ENCODE peak calls at places on chromosomes 7 and 10, in six cellular contexts. N, O, P, R, D and M are unnamed samples.

GRCh38 chr10:35346248-35346647 is 9.9 kb downstream of the CCNY start:
- DNase-seq in P (no peak), R (no peak), N (no peak), O (no peak), D (no peak), M (no peak)

GRCh38 chr7:105656922-105657521 is 75.7 kb upstream of the EFCAB10 start:
- DNase-seq in D (no peak), P (no peak), O (no peak), N (no peak), R (peak), M (peak)

GRCh38 chr7:149790146-149790548 is 16.8 kb upstream of the ZNF467 start:
- DNase-seq in D (no peak), N (no peak), P (no peak), R (no peak), O (no peak), M (peak)

GRCh38 chr7:138892808-138893207 is 88.4 kb downstream of the KIAA1549 start:
- DNase-seq in O (no peak), R (no peak), P (no peak), D (no peak), N (no peak), M (no peak)

GRCh38 chr7:130875265-130875741 is 141.3 kb upstream of the KLF14 start:
- DNase-seq in P (no peak), R (no peak), O (no peak), N (no peak), D (no peak), M (peak)

GRCh38 chr10:100508691-100509150 is 10.9 kb downstream of the SEC31B start:
- DNase-seq in R (peak), P (no peak), O (peak), N (no peak), D (peak), M (peak)

GRCh38 chr7:2483495-2483894 is 7.3 kb upstream of the GRIFIN start:
- DNase-seq in P (no peak), N (no peak), R (no peak), O (no peak), D (no peak), M (no peak)

GRCh38 chr7:47413526-47414341 is 168.2 kb downstream of the TNS3 start:
- DNase-seq in N (no peak), R (no peak), D (no peak), O (no peak), P (no peak), M (no peak)

GRCh38 chr7:112556633-112557032 is 75.8 kb downstream of the LSMEM1 start:
- DNase-seq in N (no peak), D (no peak), R (no peak), P (no peak), O (no peak), M (peak)

GRCh38 chr7:101880536-101881443 is 63.4 kb downstream of the CUX1 start:
- DNase-seq in O (peak), D (no peak), N (no peak), R (no peak), P (peak), M (peak)

GRCh38 chr10:86968271-86968993 is at the start of gene ADIRF:
- DNase-seq in P (peak), D (no peak), N (peak), O (no peak), R (peak), M (no peak)

GRCh38 chr7:132321387-132321786 is 254.9 kb downstream of the PLXNA4 start:
- DNase-seq in O (no peak), D (peak), N (no peak), P (no peak), R (no peak), M (peak)

GRCh38 chr7:138303230-138304070 is 156.6 kb upstream of the TRIM24 start:
- DNase-seq in D (no peak), N (no peak), R (no peak), O (no peak), P (no peak), M (no peak)

GRCh38 chr7:151702961-151703360 is 174.0 kb downstream of the PRKAG2 start:
- DNase-seq in N (no peak), R (no peak), O (no peak), D (no peak), P (no peak), M (no peak)

GRCh38 chr10:124693801-124694416 is 50.3 kb downstream of the FAM53B start:
- DNase-seq in N (no peak), O (no peak), R (no peak), D (no peak), P (no peak), M (no peak)

GRCh38 chr7:31776616-31777015 is 89.6 kb downstream of the PPP1R17 start:
- DNase-seq in P (no peak), R (no peak), O (peak), N (no peak), D (peak), M (peak)

GRCh38 chr10:43292745-43293676 is 26.1 kb upstream of the RASGEF1A start:
- DNase-seq in D (no peak), N (peak), P (peak), O (peak), R (peak), M (peak)

GRCh38 chr10:60654813-60655464 is 123.3 kb upstream of the CDK1 start:
- DNase-seq in O (no peak), D (peak), R (peak), N (no peak), P (no peak), M (peak)

GRCh38 chr10:7445474-7446135 is 34.8 kb upstream of the SFMBT2 start:
- DNase-seq in D (no peak), P (no peak), R (no peak), N (no peak), O (no peak), M (no peak)

GRCh38 chr7:143284591-143285453 is at the start of gene TMEM139:
- DNase-seq in R (no peak), P (no peak), D (no peak), N (no peak), O (no peak), M (no peak)

GRCh38 chr7:143285806-143286521 is 1.2 kb downstream of the TMEM139 start:
- DNase-seq in N (peak), R (no peak), P (no peak), O (no peak), D (no peak), M (no peak)

GRCh38 chr7:143287321-143287934 is 723 bp upstream of the CASP2 start:
- DNase-seq in R (no peak), P (no peak), D (no peak), N (no peak), O (no peak), M (no peak)

GRCh38 chr7:143286522-143286890 is 1.6 kb upstream of the CASP2 start:
- DNase-seq in N (peak), D (no peak), P (no peak), O (no peak), R (no peak), M (no peak)

DNA sequence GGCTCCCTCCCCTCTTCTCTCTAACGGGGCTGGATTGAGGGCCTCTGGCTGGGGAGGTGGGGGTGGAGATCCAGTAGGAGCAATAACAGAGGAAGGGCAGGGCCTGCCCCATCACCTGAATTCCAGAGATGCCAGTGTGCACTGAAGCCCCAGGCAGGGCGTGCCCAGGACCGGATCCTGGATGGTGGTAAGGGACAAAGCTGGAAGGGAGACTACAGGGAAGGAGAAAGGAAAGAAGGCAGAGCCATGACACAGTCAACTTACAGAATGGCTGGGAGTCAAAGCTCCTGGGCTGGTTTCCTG is 647 bp downstream of the TMEM139 start:
- DNase-seq in N (no peak), P (no peak), O (no peak), D (no peak), R (no peak), M (no peak)
- H3K4me3 ChIP-seq in N (peak), P (no peak), O (no peak), D (no peak), R (peak), M (no peak)

DNA sequence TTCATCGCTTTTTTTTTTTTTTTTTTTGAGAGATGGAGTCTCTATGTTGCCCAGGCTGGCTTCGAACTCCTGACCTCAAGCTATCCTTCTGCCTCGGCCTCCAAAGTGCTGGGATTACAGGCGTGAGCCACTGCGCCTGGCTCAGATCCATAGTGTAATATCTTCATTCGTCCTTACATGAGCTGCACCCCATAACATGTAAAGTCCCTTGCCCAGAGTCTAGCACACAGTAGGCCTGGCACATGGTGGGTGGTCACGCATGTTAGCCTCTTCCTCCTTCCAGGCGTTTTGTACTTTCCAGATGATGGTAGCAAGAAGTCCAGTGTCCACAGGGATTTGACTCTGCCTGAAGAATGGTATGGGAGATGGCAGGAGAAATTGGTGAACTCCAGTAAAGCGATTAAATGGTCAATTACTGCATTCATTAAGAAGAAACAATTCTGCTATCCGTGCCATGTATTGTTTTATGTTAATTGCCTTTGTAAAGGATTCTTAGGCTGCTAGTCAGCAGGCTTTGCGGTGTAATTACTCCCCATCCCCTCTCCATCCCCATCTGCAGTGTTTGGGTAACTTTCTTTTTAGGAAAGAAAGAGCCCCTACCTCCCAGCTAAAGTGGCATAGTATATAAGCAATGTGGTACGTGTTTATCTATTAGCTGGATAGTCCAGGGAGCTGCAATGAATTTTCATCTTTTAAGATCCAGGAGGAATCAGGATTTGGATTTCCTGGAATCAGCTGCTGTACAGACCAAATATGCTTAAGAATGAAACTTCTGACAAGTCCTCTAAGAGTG is 1.2 kb downstream of the TPST1 start:
- DNase-seq in D (no peak), N (no peak), P (no peak), R (no peak), O (peak), M (no peak)
- H3K4me3 ChIP-seq in D (peak), N (peak), P (peak), R (peak), O (peak), M (peak)

DNA sequence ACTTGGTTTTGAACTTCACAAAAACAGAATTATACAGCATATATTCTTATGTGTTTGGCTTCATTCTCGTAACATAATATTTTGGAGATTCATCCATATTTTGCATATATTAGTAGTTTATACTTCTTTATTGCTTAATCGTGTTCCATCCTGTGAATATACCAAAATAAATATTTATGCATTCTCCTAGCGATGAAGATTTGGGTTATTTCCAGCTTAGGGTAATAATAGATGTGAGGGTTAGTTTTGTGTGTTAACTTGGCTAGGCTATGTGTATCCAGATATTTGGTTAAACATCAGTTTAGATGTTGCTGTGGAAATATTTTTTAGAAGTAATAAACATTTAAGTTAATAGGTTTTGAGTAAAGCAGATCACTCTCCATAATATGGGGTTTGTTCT is 49.0 kb downstream of the PDK4 start:
- DNase-seq in P (no peak), R (no peak), O (no peak), D (no peak), N (no peak), M (peak)
- H3K4me3 ChIP-seq in P (no peak), R (no peak), O (no peak), D (no peak), N (no peak), M (no peak)

GRCh38 chr10:116238036-116238435 is 35.0 kb downstream of the GFRA1 start:
- DNase-seq in N (no peak), O (no peak), R (no peak), D (no peak), P (no peak), M (no peak)
- H3K4me3 ChIP-seq in N (no peak), O (no peak), R (no peak), D (no peak), P (no peak), M (no peak)

DNA sequence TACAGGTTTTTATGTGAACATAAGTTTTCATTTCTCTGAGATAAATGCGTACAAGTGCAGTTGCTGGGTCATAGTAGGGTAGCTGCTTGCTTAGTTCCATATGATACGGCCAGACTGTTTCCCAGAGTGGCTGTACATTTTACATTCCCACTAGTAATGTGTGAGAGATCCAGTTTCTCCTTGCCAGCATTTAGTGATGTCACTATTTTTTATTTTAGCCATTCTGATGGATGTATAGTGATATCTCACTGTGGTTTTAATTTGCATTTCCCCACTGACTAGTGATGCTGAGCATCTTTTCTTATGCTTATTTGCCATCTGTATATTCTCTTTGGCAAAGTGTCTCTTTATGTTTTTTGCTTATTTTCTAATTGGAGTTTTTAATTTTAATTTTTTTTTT is 4.2 kb downstream of the ZMIZ2 start:
- DNase-seq in R (no peak), O (no peak), N (no peak), P (no peak), D (no peak), M (no peak)
- H3K4me3 ChIP-seq in R (no peak), O (no peak), N (no peak), P (no peak), D (no peak), M (no peak)

GRCh38 chr7:75878312-75878768 is 494 bp upstream of the RHBDD2 start:
- DNase-seq in O (no peak), P (no peak), N (no peak), R (no peak), D (no peak), M (no peak)
- H3K4me3 ChIP-seq in O (peak), P (no peak), N (peak), R (peak), D (peak), M (peak)

DNA sequence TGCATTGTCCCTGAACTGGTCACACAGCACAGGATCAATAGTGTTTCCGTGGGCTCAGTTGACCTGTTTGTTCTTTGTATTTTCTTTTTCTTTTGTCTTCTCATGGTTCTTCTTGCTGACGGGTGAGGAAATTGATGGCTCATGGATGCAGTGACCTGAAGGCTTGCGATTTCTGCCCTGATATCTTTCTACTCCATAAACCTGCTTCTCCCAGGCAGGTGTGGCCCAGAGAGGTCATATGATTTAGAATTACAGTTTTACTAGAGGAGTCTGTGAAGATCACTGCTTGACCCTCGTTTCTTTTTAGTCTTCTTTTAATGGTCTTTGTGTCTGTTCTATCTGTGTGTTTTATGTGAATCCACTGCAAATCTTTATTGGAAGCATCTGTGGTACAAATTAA is 195.1 kb upstream of the KLF6 start:
- DNase-seq in D (no peak), O (no peak), R (no peak), P (no peak), N (no peak), M (no peak)
- H3K4me3 ChIP-seq in D (no peak), O (no peak), R (no peak), P (no peak), N (no peak), M (no peak)

GRCh38 chr7:81767883-81768282 is 2.0 kb downstream of the HGF start:
- DNase-seq in N (no peak), P (no peak), O (peak), R (no peak), D (no peak), M (peak)
- H3K4me3 ChIP-seq in N (peak), P (no peak), O (peak), R (no peak), D (peak), M (peak)

GRCh38 chr10:70561051-70561450 is 41.5 kb downstream of the PRF1 start:
- DNase-seq in D (no peak), P (no peak), O (peak), N (peak), R (no peak), M (no peak)

GRCh38 chr10:70562036-70562710 is 40.4 kb downstream of the PRF1 start:
- DNase-seq in N (no peak), R (no peak), D (no peak), O (no peak), P (no peak), M (no peak)

GRCh38 chr10:70563230-70563629 is 39.3 kb downstream of the PRF1 start:
- DNase-seq in P (no peak), O (no peak), R (no peak), D (no peak), N (no peak), M (no peak)

GRCh38 chr10:70560511-70560931 is 42.0 kb downstream of the PRF1 start:
- DNase-seq in P (no peak), N (no peak), R (no peak), D (no peak), O (no peak), M (no peak)

DNA sequence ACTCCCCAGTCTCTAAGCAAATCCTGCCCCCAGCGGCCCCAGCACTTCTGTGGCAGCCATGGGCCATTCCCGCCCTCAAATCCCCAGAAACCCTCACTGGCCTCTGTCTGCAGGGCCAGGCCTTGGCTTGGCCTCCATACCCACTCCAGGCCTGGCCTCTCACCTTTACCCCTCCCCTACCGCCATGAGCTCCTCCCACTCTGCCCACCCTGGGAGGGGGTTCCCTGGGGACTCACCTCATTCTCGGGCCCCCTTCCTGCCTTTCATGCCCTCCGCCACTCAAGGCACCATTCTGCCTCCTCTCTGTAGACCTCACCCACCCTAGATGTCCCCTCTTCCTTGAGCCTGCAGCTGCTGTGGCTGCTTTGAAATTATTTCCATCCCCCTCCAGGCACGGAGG is 41.0 kb downstream of the PRF1 start:
- DNase-seq in P (no peak), N (no peak), R (no peak), D (no peak), O (no peak), M (no peak)
- H3K4me3 ChIP-seq in P (no peak), N (no peak), R (no peak), D (no peak), O (no peak), M (no peak)